ENCODE peak calls at places on chromosome 1, in eight cellular contexts. One of them, this sample, is unnamed. For H3K4me1, the result is how much of the 10 kb centered on the place peaks cover.

GRCh38 chr1:179929955-179930798 is 24.4 kb upstream of the CEP350 start:
- DNase-seq in cardiac muscle cell: no peak
- DNase-seq in uterus: no peak
- DNase-seq in stomach: no peak
- DNase-seq in neuronal stem cell: no peak
- DNase-seq in NT2/D1: no peak
- DNase-seq in neural progenitor cell: no peak
- DNase-seq in right atrium auricular region: no peak
- DNase-seq in this sample: no peak

GRCh38 chr1:113101588-113101987 is 28.6 kb downstream of the LRIG2 start:
- DNase-seq in stomach: no peak
- DNase-seq in uterus: no peak
- DNase-seq in NT2/D1: no peak
- DNase-seq in cardiac muscle cell: no peak
- DNase-seq in neural progenitor cell: no peak
- DNase-seq in right atrium auricular region: no peak
- DNase-seq in neuronal stem cell: no peak
- DNase-seq in this sample: no peak

GRCh38 chr1:86616871-86617270 is 70.0 kb downstream of the CLCA4 start:
- DNase-seq in NT2/D1: no peak
- DNase-seq in uterus: no peak
- DNase-seq in neuronal stem cell: no peak
- DNase-seq in neural progenitor cell: no peak
- DNase-seq in cardiac muscle cell: no peak
- DNase-seq in right atrium auricular region: no peak
- DNase-seq in stomach: no peak
- DNase-seq in this sample: no peak

GRCh38 chr1:174969977-174970376 is 29.8 kb upstream of the CACYBP start:
- DNase-seq in NT2/D1: no peak
- DNase-seq in neural progenitor cell: no peak
- DNase-seq in neuronal stem cell: no peak
- DNase-seq in cardiac muscle cell: no peak
- DNase-seq in right atrium auricular region: no peak
- DNase-seq in uterus: no peak
- DNase-seq in stomach: no peak
- DNase-seq in this sample: no peak

GRCh38 chr1:226566234-226566633 is 17.7 kb downstream of the STUM start:
- DNase-seq in uterus: no peak
- DNase-seq in neural progenitor cell: no peak
- DNase-seq in cardiac muscle cell: no peak
- DNase-seq in neuronal stem cell: no peak
- DNase-seq in right atrium auricular region: no peak
- DNase-seq in NT2/D1: no peak
- DNase-seq in stomach: no peak
- DNase-seq in this sample: no peak

GRCh38 chr1:46175243-46175642 is 356 bp downstream of the TSPAN1 start:
- DNase-seq in neural progenitor cell: no peak
- DNase-seq in cardiac muscle cell: no peak
- DNase-seq in right atrium auricular region: no peak
- DNase-seq in neuronal stem cell: no peak
- DNase-seq in stomach: no peak
- DNase-seq in NT2/D1: no peak
- DNase-seq in uterus: no peak
- DNase-seq in this sample: no peak

GRCh38 chr1:208541225-208541855 is 297.2 kb upstream of the PLXNA2 start:
- DNase-seq in stomach: no peak
- DNase-seq in neuronal stem cell: no peak
- DNase-seq in cardiac muscle cell: no peak
- DNase-seq in uterus: no peak
- DNase-seq in neural progenitor cell: no peak
- DNase-seq in right atrium auricular region: no peak
- DNase-seq in NT2/D1: no peak
- DNase-seq in this sample: no peak

GRCh38 chr1:1602321-1602931 is 2.5 kb upstream of the FNDC10 start:
- DNase-seq in neural progenitor cell: no peak
- DNase-seq in NT2/D1: no peak
- DNase-seq in cardiac muscle cell: no peak
- DNase-seq in neuronal stem cell: no peak
- DNase-seq in uterus: no peak
- DNase-seq in stomach: no peak
- DNase-seq in right atrium auricular region: no peak
- DNase-seq in this sample: no peak

GRCh38 chr1:246151796-246152434 is 355.2 kb downstream of the SMYD3 start:
- DNase-seq in uterus: no peak
- DNase-seq in neuronal stem cell: no peak
- DNase-seq in stomach: no peak
- DNase-seq in neural progenitor cell: peak
- DNase-seq in NT2/D1: no peak
- DNase-seq in cardiac muscle cell: peak
- DNase-seq in right atrium auricular region: no peak
- DNase-seq in this sample: no peak

GRCh38 chr1:2345297-2346075 is 45.9 kb downstream of the MORN1 start:
- DNase-seq in NT2/D1: no peak
- DNase-seq in neural progenitor cell: no peak
- DNase-seq in uterus: no peak
- DNase-seq in stomach: no peak
- DNase-seq in neuronal stem cell: no peak
- DNase-seq in right atrium auricular region: no peak
- DNase-seq in cardiac muscle cell: no peak
- DNase-seq in this sample: no peak

GRCh38 chr1:239263821-239264220 is 122.5 kb upstream of the CHRM3 start:
- DNase-seq in stomach: no peak
- DNase-seq in cardiac muscle cell: no peak
- DNase-seq in right atrium auricular region: no peak
- DNase-seq in neural progenitor cell: no peak
- DNase-seq in uterus: no peak
- DNase-seq in neuronal stem cell: no peak
- DNase-seq in NT2/D1: no peak
- DNase-seq in this sample: no peak

GRCh38 chr1:45304311-45305081 is 22.2 kb upstream of the HPDL start:
- DNase-seq in uterus: peak
- DNase-seq in cardiac muscle cell: peak
- DNase-seq in stomach: peak
- DNase-seq in neuronal stem cell: no peak
- DNase-seq in right atrium auricular region: peak
- DNase-seq in neural progenitor cell: peak
- DNase-seq in NT2/D1: no peak
- DNase-seq in this sample: no peak

GRCh38 chr1:153678519-153679336 is at the start of gene NPR1:
- DNase-seq in neural progenitor cell: peak
- DNase-seq in NT2/D1: no peak
- DNase-seq in stomach: peak
- DNase-seq in right atrium auricular region: peak
- DNase-seq in cardiac muscle cell: peak
- DNase-seq in uterus: peak
- DNase-seq in neuronal stem cell: no peak
- DNase-seq in this sample: no peak

GRCh38 chr1:234430691-234431090 is 48.3 kb downstream of the TARBP1 start:
- DNase-seq in neuronal stem cell: no peak
- DNase-seq in right atrium auricular region: no peak
- DNase-seq in cardiac muscle cell: no peak
- DNase-seq in stomach: no peak
- DNase-seq in uterus: no peak
- DNase-seq in neural progenitor cell: no peak
- DNase-seq in NT2/D1: no peak
- DNase-seq in this sample: no peak

DNA sequence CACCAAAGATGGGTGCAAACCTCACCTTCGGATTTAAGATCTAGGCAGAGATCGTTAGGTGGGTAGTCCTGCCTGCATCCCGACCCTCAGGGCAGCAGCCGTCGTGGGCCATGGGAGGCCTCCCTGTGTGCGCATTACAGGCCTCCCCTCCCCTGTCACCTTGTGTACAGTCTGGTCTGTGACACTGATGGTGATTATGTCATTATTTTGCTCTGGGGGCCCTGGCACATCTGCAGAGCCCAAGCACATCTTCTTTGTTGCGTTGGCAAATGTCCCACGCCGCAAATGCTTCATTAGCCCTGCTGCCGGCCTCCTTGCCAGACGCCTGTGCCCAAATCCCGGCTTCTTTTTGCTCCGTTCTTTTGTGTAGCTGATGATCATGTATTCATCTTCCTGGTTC is 31.7 kb downstream of the PROX1 start:
- DNase-seq in right atrium auricular region: no peak
- DNase-seq in cardiac muscle cell: no peak
- DNase-seq in NT2/D1: no peak
- DNase-seq in uterus: no peak
- DNase-seq in neuronal stem cell: no peak
- DNase-seq in neural progenitor cell: no peak
- DNase-seq in stomach: no peak
- DNase-seq in this sample: no peak
- H3K4me3 ChIP-seq in right atrium auricular region: no peak
- H3K4me3 ChIP-seq in cardiac muscle cell: no peak
- H3K4me3 ChIP-seq in NT2/D1: no peak
- H3K4me3 ChIP-seq in uterus: no peak
- H3K4me3 ChIP-seq in neuronal stem cell: peak
- H3K4me3 ChIP-seq in neural progenitor cell: no peak
- H3K4me3 ChIP-seq in stomach: no peak
- H3K4me3 ChIP-seq in this sample: no peak

DNA sequence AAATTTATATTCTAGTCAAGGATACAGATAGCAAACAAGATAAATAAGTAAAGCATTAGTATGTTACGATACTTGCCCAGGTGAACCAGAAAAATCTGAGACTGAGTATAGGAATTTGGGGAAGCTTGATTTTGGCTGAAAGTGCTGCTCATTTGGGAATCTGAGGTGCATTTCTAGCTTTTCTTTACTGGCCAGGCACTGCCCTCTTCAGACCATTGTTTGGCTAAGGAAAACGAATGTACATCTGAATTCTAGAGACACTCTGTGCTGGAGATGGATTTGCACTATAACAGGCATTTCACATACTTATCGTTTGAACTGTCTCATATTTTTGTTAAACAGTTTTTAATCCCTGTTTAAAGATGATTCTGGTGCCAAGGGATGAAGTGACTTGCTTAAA is 23.4 kb downstream of the ARID1A start:
- DNase-seq in cardiac muscle cell: no peak
- DNase-seq in NT2/D1: no peak
- DNase-seq in neural progenitor cell: no peak
- DNase-seq in uterus: no peak
- DNase-seq in stomach: no peak
- DNase-seq in neuronal stem cell: no peak
- DNase-seq in right atrium auricular region: no peak
- DNase-seq in this sample: no peak
- H3K4me1 ChIP-seq in cardiac muscle cell: under half
- H3K4me1 ChIP-seq in NT2/D1: under half
- H3K4me1 ChIP-seq in neural progenitor cell: under half
- H3K4me1 ChIP-seq in uterus: under half
- H3K4me1 ChIP-seq in stomach: half or more
- H3K4me1 ChIP-seq in neuronal stem cell: under half
- H3K4me1 ChIP-seq in right atrium auricular region: half or more
- H3K4me1 ChIP-seq in this sample: under half

GRCh38 chr1:34885405-34886247 is 26.1 kb upstream of the SMIM12 start:
- DNase-seq in stomach: peak
- DNase-seq in cardiac muscle cell: peak
- DNase-seq in neuronal stem cell: peak
- DNase-seq in uterus: no peak
- DNase-seq in right atrium auricular region: no peak
- DNase-seq in NT2/D1: peak
- DNase-seq in neural progenitor cell: peak
- DNase-seq in this sample: peak
- H3K4me3 ChIP-seq in stomach: peak
- H3K4me3 ChIP-seq in cardiac muscle cell: peak
- H3K4me3 ChIP-seq in neuronal stem cell: peak
- H3K4me3 ChIP-seq in uterus: peak
- H3K4me3 ChIP-seq in right atrium auricular region: no peak
- H3K4me3 ChIP-seq in NT2/D1: peak
- H3K4me3 ChIP-seq in neural progenitor cell: peak
- H3K4me3 ChIP-seq in this sample: peak

DNA sequence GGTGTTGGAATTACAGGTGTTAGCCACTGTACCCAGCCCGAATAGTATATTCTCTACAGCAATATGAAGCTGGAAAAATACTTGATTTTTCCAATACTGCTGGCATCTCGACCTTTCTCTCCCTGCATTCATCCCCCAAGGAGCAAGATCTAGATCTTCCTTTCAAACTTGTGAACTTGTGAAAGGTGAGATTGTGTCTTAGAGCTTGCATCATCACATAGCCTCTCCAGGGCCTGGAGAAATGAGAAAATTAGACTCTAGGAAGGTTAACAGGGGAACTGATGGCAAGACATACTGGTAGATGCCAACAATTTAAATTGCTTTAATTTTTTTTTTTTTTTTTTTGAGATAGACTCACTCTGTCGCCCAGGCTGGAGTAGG is 2.1 kb downstream of the PRUNE1 start:
- DNase-seq in neuronal stem cell: no peak
- DNase-seq in stomach: no peak
- DNase-seq in cardiac muscle cell: no peak
- DNase-seq in uterus: no peak
- DNase-seq in NT2/D1: no peak
- DNase-seq in neural progenitor cell: no peak
- DNase-seq in right atrium auricular region: no peak
- DNase-seq in this sample: no peak
- H3K4me1 ChIP-seq in neuronal stem cell: under half
- H3K4me1 ChIP-seq in stomach: half or more
- H3K4me1 ChIP-seq in cardiac muscle cell: half or more
- H3K4me1 ChIP-seq in uterus: under half
- H3K4me1 ChIP-seq in NT2/D1: under half
- H3K4me1 ChIP-seq in neural progenitor cell: under half
- H3K4me1 ChIP-seq in right atrium auricular region: half or more
- H3K4me1 ChIP-seq in this sample: under half

GRCh38 chr1:164561007-164561406 is 2.0 kb downstream of the PBX1 start:
- DNase-seq in right atrium auricular region: no peak
- DNase-seq in uterus: no peak
- DNase-seq in cardiac muscle cell: no peak
- DNase-seq in stomach: no peak
- DNase-seq in NT2/D1: no peak
- DNase-seq in neural progenitor cell: no peak
- DNase-seq in neuronal stem cell: no peak
- DNase-seq in this sample: no peak
- H3K4me3 ChIP-seq in right atrium auricular region: peak
- H3K4me3 ChIP-seq in uterus: peak
- H3K4me3 ChIP-seq in cardiac muscle cell: peak
- H3K4me3 ChIP-seq in stomach: peak
- H3K4me3 ChIP-seq in NT2/D1: peak
- H3K4me3 ChIP-seq in neural progenitor cell: peak
- H3K4me3 ChIP-seq in neuronal stem cell: peak
- H3K4me3 ChIP-seq in this sample: peak

GRCh38 chr1:10694633-10695627 is 101.5 kb downstream of the CASZ1 start:
- DNase-seq in right atrium auricular region: peak
- DNase-seq in NT2/D1: peak
- DNase-seq in stomach: peak
- DNase-seq in neural progenitor cell: peak
- DNase-seq in uterus: peak
- DNase-seq in cardiac muscle cell: peak
- DNase-seq in neuronal stem cell: peak
- DNase-seq in this sample: peak
- H3K4me1 ChIP-seq in right atrium auricular region: half or more
- H3K4me1 ChIP-seq in NT2/D1: under half
- H3K4me1 ChIP-seq in stomach: half or more
- H3K4me1 ChIP-seq in neural progenitor cell: under half
- H3K4me1 ChIP-seq in uterus: under half
- H3K4me1 ChIP-seq in cardiac muscle cell: under half
- H3K4me1 ChIP-seq in neuronal stem cell: under half
- H3K4me1 ChIP-seq in this sample: under half

GRCh38 chr1:184859381-184860105 is 104.9 kb upstream of the EDEM3 start:
- DNase-seq in neuronal stem cell: no peak
- DNase-seq in NT2/D1: no peak
- DNase-seq in stomach: no peak
- DNase-seq in neural progenitor cell: no peak
- DNase-seq in cardiac muscle cell: no peak
- DNase-seq in right atrium auricular region: no peak
- DNase-seq in uterus: no peak
- DNase-seq in this sample: no peak
- H3K4me3 ChIP-seq in neuronal stem cell: no peak
- H3K4me3 ChIP-seq in NT2/D1: no peak
- H3K4me3 ChIP-seq in stomach: no peak
- H3K4me3 ChIP-seq in neural progenitor cell: no peak
- H3K4me3 ChIP-seq in cardiac muscle cell: no peak
- H3K4me3 ChIP-seq in right atrium auricular region: no peak
- H3K4me3 ChIP-seq in uterus: no peak
- H3K4me3 ChIP-seq in this sample: no peak

GRCh38 chr1:89877756-89878155 is 56.9 kb downstream of the LRRC8D start:
- DNase-seq in neuronal stem cell: no peak
- DNase-seq in cardiac muscle cell: no peak
- DNase-seq in uterus: no peak
- DNase-seq in right atrium auricular region: no peak
- DNase-seq in NT2/D1: no peak
- DNase-seq in stomach: no peak
- DNase-seq in neural progenitor cell: no peak
- DNase-seq in this sample: no peak
- H3K4me1 ChIP-seq in neuronal stem cell: under half
- H3K4me1 ChIP-seq in cardiac muscle cell: under half
- H3K4me1 ChIP-seq in uterus: under half
- H3K4me1 ChIP-seq in right atrium auricular region: under half
- H3K4me1 ChIP-seq in NT2/D1: under half
- H3K4me1 ChIP-seq in stomach: under half
- H3K4me1 ChIP-seq in neural progenitor cell: under half
- H3K4me1 ChIP-seq in this sample: under half